ENCODE peak calls at places on chromosomes 13 and 19, in five cellular contexts. S is fibroblast of mammary gland, B is cardiac fibroblast, Z is cardiac muscle cell, R is A673. D is an unnamed sample.

GRCh38 chr13:63124863-63125262 is 1709.2 kb upstream of the PCDH20 start:
- DNase-seq in S (peak; percentile 50), B (peak; percentile 44), R (peak; percentile 57), Z (peak; percentile 49), D (peak; percentile 63)

GRCh38 chr19:5131866-5132561 is 163.1 kb downstream of the KDM4B start:
- DNase-seq in B (no peak), Z (no peak), R (peak; percentile 48), S (no peak), D (no peak)

GRCh38 chr13:76993473-76993872 is 1.6 kb downstream of the CLN5 start:
- DNase-seq in Z (no peak), B (no peak), S (no peak), R (no peak), D (no peak)

GRCh38 chr19:50822661-50823208 is 852 bp downstream of the KLK1 start:
- DNase-seq in B (no peak), S (no peak), R (no peak), Z (no peak), D (no peak)

GRCh38 chr13:82758056-82758455 is 1124.2 kb downstream of the SLITRK1 start:
- DNase-seq in S (peak; percentile 53), Z (peak; percentile 37), B (peak; percentile 36), R (peak; percentile 50), D (peak; percentile 56)

GRCh38 chr13:48411281-48412099 is 1.4 kb downstream of the LPAR6 start:
- DNase-seq in R (peak; percentile 34), B (no peak), Z (peak; percentile 33), S (peak; percentile 26), D (no peak)

GRCh38 chr13:59679239-59679638 is 484.5 kb downstream of the DIAPH3 start:
- DNase-seq in R (peak; percentile 74), Z (no peak), B (no peak), S (no peak), D (no peak)

GRCh38 chr19:32416749-32417469 is 11.3 kb downstream of the DPY19L3 start:
- DNase-seq in R (no peak), Z (no peak), S (peak; percentile 71), B (no peak), D (no peak)

GRCh38 chr19:54470991-54471782 is 1.9 kb downstream of the CDC42EP5 start:
- DNase-seq in S (no peak), Z (no peak), B (no peak), R (peak; percentile 42), D (no peak)

GRCh38 chr19:43496960-43497359 is 7.6 kb downstream of the PHLDB3 start:
- DNase-seq in Z (no peak), S (no peak), R (no peak), B (no peak), D (no peak)

GRCh38 chr13:90217275-90217674 is 1130.2 kb upstream of the MIR17HG start:
- DNase-seq in B (no peak), S (no peak), Z (no peak), R (no peak), D (no peak)

GRCh38 chr13:91248249-91248648 is 99.2 kb upstream of the MIR17HG start:
- DNase-seq in R (no peak), S (no peak), Z (no peak), B (no peak), D (no peak)

GRCh38 chr13:109875746-109876145 is 89.4 kb upstream of the IRS2 start:
- DNase-seq in Z (no peak), S (no peak), B (no peak), R (no peak), D (no peak)

GRCh38 chr19:38679839-38680238 is 32.4 kb downstream of the ACTN4 start:
- DNase-seq in Z (no peak), R (no peak), B (no peak), S (peak; percentile 46), D (no peak)

GRCh38 chr13:51849145-51850101 is 4.4 kb upstream of the TMEM272 start:
- DNase-seq in Z (peak; percentile 25), B (peak; percentile 10), S (peak; percentile 18), R (peak; percentile 59), D (peak; percentile 20)

GRCh38 chr13:73090116-73090811 is 31.5 kb downstream of the KLF5 start:
- DNase-seq in R (peak; percentile 72), B (peak; percentile 56), S (peak; percentile 80), Z (peak; percentile 64), D (peak; percentile 78)

GRCh38 chr13:27953671-27954405 is 15.3 kb downstream of the CDX2 start:
- DNase-seq in Z (peak; percentile 79), R (peak; percentile 85), B (peak; percentile 67), S (peak; percentile 57), D (peak; percentile 65)

GRCh38 chr19:39111593-39112199 is 13.9 kb upstream of the PAK4 start:
- DNase-seq in Z (peak; percentile 17), R (no peak), B (no peak), S (no peak), D (no peak)

GRCh38 chr13:49082653-49083536 is 107.2 kb downstream of the FNDC3A start:
- DNase-seq in Z (peak; percentile 75), R (no peak), B (peak; percentile 66), S (peak; percentile 84), D (peak; percentile 89)

GRCh38 chr19:14318873-14319272 is 62.4 kb upstream of the ADGRE5 start:
- DNase-seq in R (no peak), Z (no peak), S (no peak), B (no peak), D (no peak)

GRCh38 chr19:39416152-39416551 is 3.7 kb downstream of the PLEKHG2 start:
- DNase-seq in R (no peak), Z (no peak), B (no peak), S (no peak), D (no peak)

GRCh38 chr13:40565282-40566148 is 100.9 kb downstream of the FOXO1 start:
- DNase-seq in Z (no peak), R (no peak), B (no peak), S (peak; percentile 27), D (no peak)

GRCh38 chr13:30149248-30149647 is 158.1 kb downstream of the KATNAL1 start:
- DNase-seq in S (no peak), R (no peak), B (no peak), Z (no peak), D (no peak)

GRCh38 chr13:79353698-79354097 is 52.4 kb downstream of the RBM26 start:
- DNase-seq in B (peak; percentile 4), Z (peak; percentile 7), R (no peak), S (no peak), D (peak; percentile 42)

GRCh38 chr13:112634102-112634501 is 46.1 kb upstream of the TUBGCP3 start:
- DNase-seq in B (no peak), Z (no peak), S (no peak), R (peak; percentile 19), D (no peak)
- H3K4me3 ChIP-seq in B (no peak overlapping the region), Z (no peak overlapping the region), S (no peak overlapping the region), R (no peak overlapping the region), D (no peak overlapping the region)

DNA sequence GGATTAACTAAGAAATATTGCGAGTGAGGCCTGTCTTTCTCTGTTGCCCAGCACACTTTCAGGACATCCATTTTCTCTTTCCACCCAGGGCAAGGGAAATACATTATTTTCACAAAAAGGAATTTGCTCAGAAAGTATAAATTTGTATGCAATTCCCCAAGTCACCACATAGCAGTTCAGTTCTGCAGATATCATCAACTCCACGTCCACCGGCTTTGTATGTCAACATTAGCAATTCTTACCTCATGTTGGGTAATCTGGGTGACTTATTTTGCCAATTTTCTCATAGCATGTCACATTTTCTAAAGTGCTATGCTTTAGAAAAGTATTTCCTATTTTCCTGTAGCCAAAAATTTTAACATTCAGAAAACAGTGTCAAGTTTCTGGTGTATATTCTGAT is 501.8 kb downstream of the EFNB2 start:
- DNase-seq in S (peak; percentile 85), R (peak; percentile 4), B (peak; percentile 81), Z (peak; percentile 87), D (peak; percentile 84)
- TF ChIP-seq CTCF in S (peak; percentile 49), R (no peak), B (peak; percentile 48), Z (peak; percentile 51), D (peak; percentile 48)

DNA sequence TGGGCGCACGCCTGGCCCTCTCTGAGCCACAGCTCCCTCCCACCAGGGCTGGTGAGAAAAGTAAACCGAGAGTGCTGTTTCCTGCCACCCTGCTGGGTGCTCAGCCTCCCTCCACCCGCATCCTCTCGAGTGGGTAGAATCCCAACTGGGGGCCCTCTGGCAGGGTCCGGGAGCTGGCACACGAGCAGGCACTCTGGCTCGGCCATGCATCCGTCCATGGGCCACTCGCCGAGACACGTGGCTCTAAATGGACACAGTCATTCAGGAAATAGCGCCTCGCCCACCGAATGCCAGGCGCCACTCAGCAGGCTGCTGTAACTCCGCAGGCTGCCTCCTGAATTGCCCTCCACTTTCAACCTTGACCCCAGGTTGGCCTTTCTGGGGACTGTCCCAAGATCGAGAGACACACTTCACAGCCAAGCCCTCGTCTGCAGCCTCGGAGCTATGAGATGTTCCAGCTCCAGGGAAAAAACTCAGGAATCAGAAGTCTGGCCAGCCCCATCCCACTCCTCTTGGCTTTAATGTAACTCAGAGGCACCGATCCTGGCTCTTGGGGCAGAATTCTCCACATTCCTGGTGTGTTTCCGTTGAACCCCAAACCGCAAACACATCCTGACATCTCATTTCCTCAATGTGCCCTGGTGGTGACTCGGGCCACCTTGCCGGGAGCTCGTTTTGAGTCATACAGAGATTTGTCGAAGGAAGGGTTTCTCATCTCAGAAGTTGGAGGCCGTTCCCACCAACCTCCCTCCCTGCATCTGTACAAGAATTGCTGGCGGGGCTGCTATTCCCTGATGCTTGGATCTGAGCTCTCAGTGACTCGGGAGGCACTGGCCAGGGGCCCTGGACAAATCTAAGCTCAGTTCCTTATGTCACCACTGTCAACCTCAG is 14.1 kb downstream of the KLF2 start:
- DNase-seq in S (peak; percentile 90), R (no peak), B (peak; percentile 90), Z (peak; percentile 91), D (peak; percentile 88)
- H3K4me3 ChIP-seq in S (no peak overlapping the region), R (no peak overlapping the region), B (no peak overlapping the region), Z (no peak overlapping the region), D (no peak overlapping the region)

GRCh38 chr19:18541992-18542935 is 1.1 kb downstream of the FKBP8 start:
- DNase-seq in Z (no peak), R (no peak), B (peak; percentile 14), S (no peak), D (no peak)

GRCh38 chr19:18541258-18541991 is 1.9 kb downstream of the FKBP8 start:
- DNase-seq in S (peak; percentile 85), Z (no peak), B (no peak), R (no peak), D (no peak)

GRCh38 chr19:18542936-18543813 is at the start of gene FKBP8:
- DNase-seq in R (peak; percentile 94), B (peak; percentile 93), Z (peak; percentile 92), S (peak; percentile 80), D (peak; percentile 86)

GRCh38 chr19:18539372-18539771 is 4.0 kb downstream of the FKBP8 start:
- DNase-seq in S (no peak), R (no peak), B (no peak), Z (no peak), D (no peak)

GRCh38 chr19:18543814-18544475 is 572 bp upstream of the FKBP8 start:
- DNase-seq in R (peak; percentile 89), B (peak; percentile 62), S (peak; percentile 64), Z (peak; percentile 72), D (peak; percentile 67)
- TF ChIP-seq CTCF in R (no peak), B (no peak), S (no peak), Z (no peak), D (no peak)

DNA sequence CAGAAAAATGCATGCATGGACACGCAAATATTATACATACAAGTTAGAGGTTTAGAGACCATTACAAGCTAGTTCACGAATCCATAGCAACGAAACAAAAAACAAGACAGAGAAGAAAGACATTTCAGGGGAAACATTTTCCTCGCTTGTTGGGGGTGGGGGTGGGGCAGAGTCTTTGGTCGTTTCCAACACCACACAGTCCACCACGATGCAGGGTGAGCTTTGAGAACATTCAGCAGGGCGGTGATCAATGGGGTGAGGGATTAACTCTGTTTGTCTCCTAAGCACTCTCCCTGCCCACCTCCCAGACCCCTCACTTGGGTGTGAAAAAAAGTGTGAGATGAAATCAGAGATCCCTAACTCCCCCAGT is 631 bp downstream of the OXGR1 start:
- DNase-seq in S (no peak), Z (no peak), R (no peak), B (no peak), D (no peak)
- H3K4me3 ChIP-seq in S (peak overlapping the region; percentile 38), Z (peak overlapping the region; percentile 30), R (no peak overlapping the region), B (peak overlapping the region; percentile 49), D (peak overlapping the region; percentile 51)